ENCODE peak calls at places on chromosomes 4 and X, in ten cellular contexts. H, Q, S, X, B, K, J, A, T and U are unnamed samples.

GRCh38 chr4:8341691-8342090 is 72.1 kb downstream of the HTRA3 start:
- DNase-seq in T (no peak), A (no peak), J (no peak), B (peak), X (no peak), S (no peak), H (peak), Q (no peak), K (no peak), U (no peak)

GRCh38 chr4:27278615-27279014 is 418.0 kb downstream of the STIM2 start:
- DNase-seq in T (peak), A (peak), J (no peak), S (peak), H (peak), Q (peak), B (no peak), X (peak), K (no peak), U (no peak)

GRCh38 chrX:48776818-48777439 is 9.5 kb upstream of the GATA1 start:
- DNase-seq in H (no peak), S (no peak), Q (no peak), K (no peak), T (no peak), B (no peak), A (no peak), X (no peak), J (no peak), U (no peak)

GRCh38 chrX:69021095-69021494 is 144.2 kb downstream of the PJA1 start:
- DNase-seq in H (peak), S (no peak), Q (no peak), J (no peak), K (no peak), A (no peak), X (no peak), T (no peak), B (no peak), U (no peak)

GRCh38 chr4:84258905-84259830 is 239.9 kb downstream of the NKX6-1 start:
- DNase-seq in A (no peak), T (peak), X (peak), B (no peak), H (peak), K (no peak), J (no peak), S (no peak), Q (peak), U (peak)

GRCh38 chr4:38184404-38184803 is 224.2 kb downstream of the PTTG2 start:
- DNase-seq in X (no peak), H (no peak), S (no peak), J (no peak), Q (no peak), A (no peak), B (no peak), T (no peak), K (no peak), U (no peak)

GRCh38 chr4:3805731-3806130 is 39.5 kb downstream of the ADRA2C start:
- DNase-seq in K (no peak), J (no peak), Q (no peak), T (no peak), H (no peak), S (no peak), B (no peak), X (no peak), A (no peak), U (no peak)

GRCh38 chr4:153042757-153043156 is 106.6 kb downstream of the FHDC1 start:
- DNase-seq in S (no peak), X (no peak), T (no peak), Q (no peak), H (no peak), B (no peak), J (no peak), K (no peak), A (no peak), U (no peak)

GRCh38 chr4:55721651-55722050 is 85.6 kb upstream of the NMU start:
- DNase-seq in J (no peak), H (no peak), B (no peak), T (no peak), K (no peak), S (no peak), X (no peak), Q (no peak), A (no peak), U (no peak)

GRCh38 chr4:159097785-159098184 is 5.1 kb upstream of the RAPGEF2 start:
- DNase-seq in K (no peak), J (no peak), H (peak), B (no peak), X (peak), A (no peak), T (no peak), Q (no peak), S (no peak), U (peak)

GRCh38 chr4:139523076-139523475 is 32.9 kb downstream of the SETD7 start:
- DNase-seq in H (no peak), A (no peak), X (peak), B (no peak), K (no peak), J (no peak), T (no peak), Q (peak), S (no peak), U (peak)

GRCh38 chr4:151455212-151455611 is 46.2 kb downstream of the FHIP1A start:
- DNase-seq in H (peak), Q (no peak), S (no peak), A (no peak), K (no peak), X (no peak), B (no peak), T (no peak), J (no peak), U (no peak)

GRCh38 chrX:113422323-113422722 is 581.7 kb upstream of the AMOT start:
- DNase-seq in T (no peak), K (no peak), B (no peak), H (peak), J (no peak), A (no peak), Q (no peak), S (no peak), X (no peak), U (no peak)

GRCh38 chrX:134711135-134711941 is 53.1 kb upstream of the PLAC1 start:
- DNase-seq in H (no peak), J (no peak), Q (no peak), K (no peak), T (no peak), S (no peak), B (no peak), X (no peak), A (no peak), U (no peak)

GRCh38 chrX:85977218-85977617 is 70.1 kb downstream of the CHM start:
- DNase-seq in Q (no peak), B (no peak), X (no peak), A (no peak), K (no peak), T (no peak), S (no peak), H (no peak), J (no peak), U (no peak)

GRCh38 chrX:53018627-53019026 is 30.0 kb upstream of the GPR173 start:
- DNase-seq in T (no peak), H (no peak), K (no peak), Q (no peak), A (no peak), J (no peak), B (no peak), S (no peak), X (no peak), U (no peak)

GRCh38 chr4:161182913-161183312 is 980.9 kb downstream of the FSTL5 start:
- DNase-seq in J (no peak), Q (no peak), K (no peak), X (no peak), T (no peak), H (no peak), A (no peak), B (no peak), S (no peak), U (no peak)

GRCh38 chrX:137031039-137031438 is 2.8 kb downstream of the GPR101 start:
- DNase-seq in T (no peak), J (no peak), K (no peak), Q (no peak), A (no peak), B (no peak), X (no peak), H (no peak), S (no peak), U (no peak)

GRCh38 chr4:40619600-40619999 is 10.1 kb downstream of the RBM47 start:
- DNase-seq in K (no peak), T (no peak), J (no peak), S (no peak), B (no peak), A (no peak), Q (no peak), H (no peak), X (no peak), U (no peak)

GRCh38 chr4:15515106-15515505 is 45.4 kb downstream of the CC2D2A start:
- DNase-seq in T (no peak), Q (no peak), A (no peak), X (peak), S (no peak), J (no peak), H (no peak), K (no peak), B (no peak), U (peak)

GRCh38 chr4:82247629-82248028 is 126.2 kb downstream of the HNRNPD start:
- DNase-seq in K (no peak), S (no peak), T (no peak), Q (no peak), A (no peak), X (no peak), B (no peak), H (no peak), J (no peak), U (no peak)

GRCh38 chr4:82839624-82840023 is 41.0 kb upstream of the SCD5 start:
- DNase-seq in B (no peak), S (no peak), K (no peak), T (no peak), X (peak), H (no peak), A (peak), J (no peak), Q (no peak), U (peak)

GRCh38 chrX:110061138-110061537 is 58.2 kb downstream of the TMEM164 start:
- DNase-seq in J (no peak), T (no peak), X (no peak), H (no peak), Q (no peak), B (no peak), K (no peak), S (no peak), A (no peak), U (no peak)

GRCh38 chr4:100372432-100372831 is 145.4 kb downstream of the EMCN start:
- DNase-seq in X (peak), T (peak), K (no peak), Q (no peak), H (no peak), B (no peak), S (no peak), A (no peak), J (no peak), U (no peak)

GRCh38 chr4:39308576-39308975 is 57.6 kb downstream of the RFC1 start:
- DNase-seq in A (no peak), T (no peak), S (no peak), J (no peak), B (no peak), X (peak), H (no peak), K (no peak), Q (no peak), U (peak)

GRCh38 chrX:151711154-151711553 is 4.7 kb upstream of the FATE1 start:
- DNase-seq in H (no peak), S (no peak), X (no peak), K (no peak), B (no peak), A (no peak), J (no peak), T (no peak), Q (no peak), U (no peak)

GRCh38 chr4:1500231-1500965 is 94.2 kb upstream of the NKX1-1 start:
- DNase-seq in S (no peak), B (peak), J (no peak), T (peak), K (no peak), H (no peak), X (no peak), Q (no peak), A (no peak), U (no peak)

GRCh38 chrX:71420686-71421085 is 54.5 kb downstream of the TAF1 start:
- DNase-seq in H (no peak), A (no peak), S (no peak), B (no peak), Q (no peak), J (no peak), X (no peak), T (peak), K (no peak), U (no peak)

GRCh38 chr4:80365928-80366327 is 30.4 kb downstream of the CFAP299 start:
- DNase-seq in A (peak), S (no peak), K (peak), T (peak), Q (peak), B (peak), X (peak), H (peak), J (peak), U (peak)

GRCh38 chrX:115949900-115950822 is 220.4 kb upstream of the AGTR2 start:
- DNase-seq in B (no peak), S (peak), H (no peak), J (no peak), A (no peak), K (no peak), X (no peak), Q (peak), T (peak), U (no peak)